ENCODE peak calls at places on chromosomes 12 and 14, in eight cellular contexts. P is cardiac muscle cell; F is GM23338; A is CD8-positive, alpha-beta T cell; S is neural progenitor cell; G is left ventricle myocardium inferior; R is IMR-90; T is foreskin keratinocyte. V is an unnamed sample.

GRCh38 chr12:93145086-93145485 is 216.0 kb upstream of the EEA1 start:
- DNase-seq in S (no peak), A (no peak), F (no peak), T (peak; percentile 83), G (no peak), R (peak; percentile 16), P (no peak), V (peak; percentile 30)

GRCh38 chr14:73426877-73427276 is 31.5 kb downstream of the NUMB start:
- DNase-seq in G (no peak), F (no peak), S (no peak), T (no peak), R (peak; percentile 60), P (peak; percentile 60), A (no peak), V (no peak)

GRCh38 chr12:16939871-16940306 is 333.9 kb upstream of the LMO3 start:
- DNase-seq in R (peak; percentile 8), T (peak; percentile 59), F (peak; percentile 93), P (peak; percentile 57), A (no peak), S (peak; percentile 81), G (no peak), V (peak; percentile 59)

GRCh38 chr12:94308612-94309011 is 151.1 kb downstream of the CEP83 start:
- DNase-seq in P (no peak), R (no peak), T (no peak), S (no peak), F (no peak), G (no peak), A (no peak), V (no peak)

GRCh38 chr12:538731-539539 is 79.2 kb downstream of the B4GALNT3 start:
- DNase-seq in T (peak; percentile 73), P (peak; percentile 66), F (no peak), G (peak; percentile 69), S (no peak), A (peak; percentile 29), R (peak; percentile 42), V (no peak)

GRCh38 chr12:104695453-104696148 is 238.9 kb downstream of the CHST11 start:
- DNase-seq in R (peak; percentile 93), G (no peak), A (peak; percentile 42), F (no peak), T (no peak), P (peak; percentile 93), S (no peak), V (no peak)

GRCh38 chr12:42421844-42422779 is 96.1 kb downstream of the PPHLN1 start:
- DNase-seq in A (no peak), G (no peak), T (no peak), S (no peak), R (peak; percentile 90), F (no peak), P (peak; percentile 80), V (no peak)

GRCh38 chr12:98060421-98060820 is 455.0 kb upstream of the TMPO start:
- DNase-seq in A (no peak), S (no peak), G (no peak), F (no peak), T (no peak), R (no peak), P (no peak), V (no peak)

GRCh38 chr12:120983759-120984158 is 5.4 kb downstream of the HNF1A start:
- DNase-seq in R (no peak), P (no peak), T (no peak), A (no peak), S (no peak), G (no peak), F (no peak), V (no peak)

GRCh38 chr12:110314308-110314707 is 33.3 kb downstream of the ATP2A2 start:
- DNase-seq in R (peak; percentile 92), P (peak; percentile 87), T (peak; percentile 75), S (no peak), A (no peak), F (no peak), G (no peak), V (peak; percentile 46)

GRCh38 chr14:86221755-86222154 is 691.8 kb downstream of the FLRT2 start:
- DNase-seq in A (no peak), F (peak; percentile 15), T (no peak), R (peak; percentile 50), P (no peak), S (peak; percentile 2), G (no peak), V (no peak)

GRCh38 chr12:119614705-119615104 is 21.1 kb downstream of the TMEM233 start:
- DNase-seq in S (no peak), T (no peak), A (no peak), P (no peak), F (no peak), R (no peak), G (no peak), V (no peak)

GRCh38 chr14:29077916-29078315 is 311.3 kb downstream of the FOXG1 start:
- DNase-seq in G (no peak), S (no peak), R (no peak), A (no peak), F (no peak), P (no peak), T (no peak), V (no peak)

GRCh38 chr14:90495357-90496276 is 98.8 kb downstream of the CALM1 start:
- DNase-seq in G (no peak), S (peak; percentile 94), P (peak; percentile 82), F (peak; percentile 96), R (peak; percentile 75), T (peak; percentile 44), A (peak; percentile 14), V (peak; percentile 67)

GRCh38 chr12:79595273-79595672 is 95.5 kb downstream of the PAWR start:
- DNase-seq in G (no peak), P (no peak), S (no peak), F (no peak), T (no peak), A (no peak), R (no peak), V (no peak)

GRCh38 chr12:12079291-12079690 is 8.6 kb downstream of the BCL2L14 start:
- DNase-seq in S (no peak), P (peak; percentile 27), R (peak; percentile 39), A (no peak), G (no peak), T (peak; percentile 14), F (no peak), V (no peak)

GRCh38 chr12:55043542-55043941 is 23.8 kb downstream of the NEUROD4 start:
- DNase-seq in R (no peak), G (no peak), A (no peak), T (no peak), F (no peak), P (no peak), S (no peak), V (no peak)

GRCh38 chr14:68730367-68730766 is 62.5 kb downstream of the ZFP36L1 start:
- DNase-seq in A (no peak), P (no peak), R (no peak), T (no peak), S (no peak), F (no peak), G (no peak), V (no peak)

GRCh38 chr12:124096109-124096508 is 123.1 kb downstream of the ZNF664 start:
- DNase-seq in R (no peak), A (no peak), S (no peak), P (no peak), F (no peak), G (no peak), T (no peak), V (no peak)

GRCh38 chr14:75793806-75794205 is 132.8 kb downstream of the TTLL5 start:
- DNase-seq in F (peak; percentile 13), S (no peak), A (no peak), T (no peak), G (no peak), P (peak; percentile 55), R (peak; percentile 20), V (no peak)
- TF ChIP-seq CTCF in F (peak; percentile 30), S (peak; percentile 10), A (no peak), T (peak; percentile 38), G (peak; percentile 36), P (peak; percentile 30), R (peak; percentile 20), V (no peak)

GRCh38 chr12:14982986-14983385 is 10.1 kb downstream of the PDE6H start:
- DNase-seq in G (no peak), S (no peak), P (no peak), F (no peak), A (no peak), R (no peak), T (no peak), V (no peak)
- H3K27ac ChIP-seq in G (no peak overlapping the region), S (no peak overlapping the region), P (no peak overlapping the region), F (no peak overlapping the region), A (no peak overlapping the region), R (peak overlapping the region; percentile 69), T (no peak overlapping the region), V (no peak overlapping the region)

GRCh38 chr12:85076688-85077430 is 40.7 kb downstream of the LRRIQ1 start:
- DNase-seq in F (peak; percentile 85), G (no peak), P (peak; percentile 90), T (peak; percentile 94), A (no peak), R (peak; percentile 92), S (peak; percentile 77), V (peak; percentile 85)
- TF ChIP-seq CTCF in F (peak; percentile 75), G (peak; percentile 44), P (peak; percentile 57), T (peak; percentile 88), A (no peak), R (peak; percentile 55), S (peak; percentile 70), V (peak; percentile 73)

GRCh38 chr12:25493682-25494081 is 59.4 kb downstream of the LMNTD1 start:
- DNase-seq in A (no peak), S (no peak), T (no peak), F (peak; percentile 12), P (no peak), R (no peak), G (no peak), V (no peak)

GRCh38 chr12:25491396-25491948 is 61.6 kb downstream of the LMNTD1 start:
- DNase-seq in F (no peak), P (no peak), S (peak; percentile 85), T (no peak), A (no peak), R (no peak), G (no peak), V (no peak)

GRCh38 chr12:25496098-25496587 is 56.9 kb downstream of the LMNTD1 start:
- DNase-seq in R (peak; percentile 38), A (no peak), P (peak; percentile 20), G (no peak), T (no peak), F (no peak), S (no peak), V (no peak)

GRCh38 chr12:25497021-25497420 is 56.1 kb downstream of the LMNTD1 start:
- DNase-seq in P (no peak), R (no peak), F (peak; percentile 2), A (no peak), S (no peak), T (peak; percentile 37), G (no peak), V (peak; percentile 37)

DNA sequence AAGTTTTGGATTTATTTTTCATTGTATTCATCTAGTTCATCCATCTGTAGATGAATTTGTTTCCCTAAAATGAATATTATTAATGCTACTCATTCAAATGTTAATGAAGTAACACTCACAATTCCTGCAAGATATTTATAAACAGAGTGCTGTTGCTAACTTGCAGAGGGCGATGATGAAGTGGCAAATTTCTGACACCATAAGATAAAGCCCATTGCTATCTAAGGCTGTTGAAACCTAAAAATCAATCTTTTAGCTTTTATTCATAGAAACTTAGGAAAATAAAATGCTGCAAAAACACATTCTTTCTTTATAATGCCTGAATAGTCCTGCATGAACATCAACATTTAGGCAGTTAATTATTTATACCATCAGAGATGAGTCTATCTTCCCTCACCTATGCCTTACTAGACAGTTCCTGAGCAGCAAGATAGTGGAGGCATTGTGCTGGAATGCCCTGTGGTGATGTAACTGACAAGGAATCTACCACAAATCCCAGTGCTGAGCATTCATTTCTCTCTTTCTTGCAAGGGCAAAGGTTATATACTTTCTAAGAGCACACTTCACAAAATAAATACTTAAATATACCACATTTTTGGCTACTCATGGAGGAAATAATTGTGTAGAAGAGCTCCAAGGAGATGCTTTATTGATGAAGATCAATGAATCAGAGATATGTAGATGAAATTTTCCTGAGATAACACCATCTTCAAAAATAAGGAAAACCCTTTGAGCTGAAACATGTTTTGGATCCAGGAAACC is 57.6 kb downstream of the LMNTD1 start:
- DNase-seq in G (no peak), A (no peak), P (peak; percentile 63), F (no peak), T (peak; percentile 92), S (no peak), R (peak; percentile 89), V (peak; percentile 47)
- H3K27ac ChIP-seq in G (no peak overlapping the region), A (no peak overlapping the region), P (no peak overlapping the region), F (no peak overlapping the region), T (no peak overlapping the region), S (no peak overlapping the region), R (no peak overlapping the region), V (no peak overlapping the region)

V was measured in RWPE1.